ENCODE peak calls at places on chromosome 16, in four cellular contexts. Q is EH, S is HFFc6, P is trophoblast cell. Y is an unnamed sample.

GRCh38 chr16:85589688-85590505 is 23.2 kb upstream of the GSE1 start:
- DNase-seq in S (no peak), P (no peak), Q (no peak), Y (no peak)

GRCh38 chr16:24452724-24453123 is 86.6 kb upstream of the RBBP6 start:
- DNase-seq in S (no peak), P (no peak), Q (no peak), Y (no peak)

GRCh38 chr16:48204825-48205151 is 39.3 kb upstream of the LONP2 start:
- DNase-seq in Q (no peak), P (no peak), S (no peak), Y (no peak)

GRCh38 chr16:2250652-2251280 is 621 bp downstream of the ECI1 start:
- DNase-seq in S (peak; percentile 26), P (peak; percentile 78), Q (peak; percentile 38), Y (peak; percentile 45)

GRCh38 chr16:1444730-1445517 is 568 bp upstream of the CCDC154 start:
- DNase-seq in S (no peak), Q (no peak), P (no peak), Y (no peak)

GRCh38 chr16:2329532-2329931 is 11.0 kb downstream of the ABCA3 start:
- DNase-seq in Q (no peak), S (no peak), P (no peak), Y (no peak)

GRCh38 chr16:72285324-72285723 is 113.4 kb upstream of the PMFBP1 start:
- DNase-seq in S (no peak), P (no peak), Q (no peak), Y (no peak)

GRCh38 chr16:10265770-10266615 is 83.8 kb upstream of the GRIN2A start:
- DNase-seq in S (no peak), P (no peak), Q (no peak), Y (no peak)

GRCh38 chr16:4486126-4486893 is 10.1 kb downstream of the HMOX2 start:
- DNase-seq in Q (no peak), S (no peak), P (no peak), Y (no peak)

GRCh38 chr16:20906225-20906870 is 5.8 kb downstream of the LYRM1 start:
- DNase-seq in S (peak; percentile 78), Q (peak; percentile 95), P (peak; percentile 77), Y (peak; percentile 78)

GRCh38 chr16:19645557-19645981 is 72.5 kb downstream of the KNOP1 start:
- DNase-seq in S (no peak), Q (peak; percentile 13), P (peak; percentile 21), Y (no peak)

GRCh38 chr16:79901522-79901921 is 301.0 kb upstream of the MAF start:
- DNase-seq in S (no peak), Q (no peak), P (no peak), Y (no peak)

GRCh38 chr16:9013508-9013864 is 49.8 kb upstream of the USP7 start:
- DNase-seq in Q (no peak), P (no peak), S (no peak), Y (no peak)

GRCh38 chr16:85536073-85536410 is 77.1 kb upstream of the GSE1 start:
- DNase-seq in P (no peak), S (no peak), Q (peak; percentile 49), Y (no peak)

GRCh38 chr16:55021595-55022475 is 91.2 kb downstream of the IRX5 start:
- DNase-seq in S (peak; percentile 7), P (peak; percentile 13), Q (peak; percentile 62), Y (peak; percentile 56)

GRCh38 chr16:81873843-81874752 is 95.0 kb downstream of the PLCG2 start:
- DNase-seq in Q (peak; percentile 46), S (peak; percentile 45), P (peak; percentile 62), Y (peak; percentile 72)

GRCh38 chr16:674968-675883 is at the start of gene RHBDL1:
- DNase-seq in P (peak; percentile 39), Q (peak; percentile 53), S (peak; percentile 24), Y (peak; percentile 46)

GRCh38 chr16:31132979-31133599 is 2.4 kb downstream of the PRSS8 start:
- DNase-seq in Q (no peak), S (no peak), P (no peak), Y (no peak)

GRCh38 chr16:56869513-56870270 is 4.7 kb downstream of the SLC12A3 start:
- DNase-seq in P (peak; percentile 27), Q (peak; percentile 44), S (peak; percentile 17), Y (peak; percentile 54)

GRCh38 chr16:5903153-5903552 is 805.6 kb upstream of the EEF2KMT start:
- DNase-seq in Q (no peak), P (no peak), S (no peak), Y (no peak)

GRCh38 chr16:86718118-86718517 is 139.8 kb downstream of the FOXL1 start:
- DNase-seq in P (no peak), Q (no peak), S (no peak), Y (no peak)

GRCh38 chr16:8676737-8677375 is 2.4 kb downstream of the ABAT start:
- DNase-seq in S (no peak), Q (no peak), P (no peak), Y (no peak)

GRCh38 chr16:2954228-2954627 is 9.8 kb upstream of the KREMEN2 start:
- DNase-seq in P (no peak), Q (no peak), S (no peak), Y (no peak)

GRCh38 chr16:13780406-13780805 is 139.5 kb upstream of the ERCC4 start:
- DNase-seq in S (no peak), Q (no peak), P (no peak), Y (no peak)

GRCh38 chr16:53999123-53999522 is 287.5 kb downstream of the IRX3 start:
- DNase-seq in P (no peak), S (no peak), Q (no peak), Y (no peak)

GRCh38 chr16:3983081-3983520 is 102.6 kb upstream of the CREBBP start:
- DNase-seq in Q (peak; percentile 68), S (peak; percentile 53), P (peak; percentile 86), Y (peak; percentile 67)

GRCh38 chr16:89759742-89760366 is 38.5 kb downstream of the ZNF276 start:
- DNase-seq in P (no peak), S (no peak), Q (no peak), Y (no peak)

GRCh38 chr16:57091990-57092785 is at the start of gene CPNE2:
- DNase-seq in S (no peak), P (peak; percentile 48), Q (peak; percentile 72), Y (peak; percentile 71)